ENCODE peak calls at places on chromosome 6, in ten cellular contexts. L, M, A, U, G, W, H, N, B and I are unnamed samples. For H3K4me1, the result is how much of the 10 kb centered on the place peaks cover.

GRCh38 chr6:121395736-121396135 is 39.7 kb upstream of the GJA1 start:
- DNase-seq in L (no peak), M (no peak), A (peak), U (no peak), G (no peak), W (no peak), H (no peak), N (no peak), B (no peak), I (no peak)

GRCh38 chr6:52233975-52234823 is 10.1 kb downstream of the IL17F start:
- DNase-seq in L (no peak), M (no peak), A (peak), U (peak), G (no peak), W (no peak), H (no peak), N (no peak), B (peak), I (peak)

GRCh38 chr6:137427670-137428290 is 66.4 kb downstream of the OLIG3 start:
- DNase-seq in L (no peak), M (no peak), A (no peak), U (no peak), G (no peak), W (no peak), H (no peak), N (no peak), B (no peak), I (no peak)

GRCh38 chr6:20583447-20583806 is 49.2 kb downstream of the CDKAL1 start:
- DNase-seq in L (no peak), M (no peak), A (no peak), U (no peak), G (no peak), W (no peak), H (no peak), N (no peak), B (peak), I (no peak)

GRCh38 chr6:1110935-1111334 is 201.0 kb upstream of the FOXQ1 start:
- DNase-seq in L (no peak), M (no peak), A (no peak), U (no peak), G (no peak), W (no peak), H (no peak), N (no peak), B (no peak), I (peak)

GRCh38 chr6:119161450-119161849 is 83.0 kb upstream of the FAM184A start:
- DNase-seq in L (no peak), M (no peak), A (no peak), U (no peak), G (no peak), W (no peak), H (no peak), N (no peak), B (no peak), I (no peak)

GRCh38 chr6:12844284-12845223 is 128.0 kb downstream of the PHACTR1 start:
- DNase-seq in L (no peak), M (no peak), A (no peak), U (peak), G (no peak), W (no peak), H (no peak), N (no peak), B (peak), I (no peak)

GRCh38 chr6:444653-445275 is 53.2 kb downstream of the IRF4 start:
- DNase-seq in L (peak), M (no peak), A (no peak), U (no peak), G (peak), W (no peak), H (peak), N (no peak), B (no peak), I (no peak)

GRCh38 chr6:127516676-127517273 is 2.4 kb downstream of the MTCL3 start:
- DNase-seq in L (peak), M (no peak), A (peak), U (no peak), G (no peak), W (no peak), H (peak), N (no peak), B (peak), I (no peak)

GRCh38 chr6:117976030-117976651 is 69.1 kb downstream of the SLC35F1 start:
- DNase-seq in L (peak), M (no peak), A (no peak), U (peak), G (no peak), W (no peak), H (no peak), N (no peak), B (peak), I (no peak)

GRCh38 chr6:170522565-170523183 is 30.4 kb downstream of the PSMB1 start:
- DNase-seq in L (no peak), M (no peak), A (no peak), U (peak), G (no peak), W (no peak), H (no peak), N (no peak), B (peak), I (no peak)

GRCh38 chr6:159615923-159616322 is 77.1 kb downstream of the SOD2 start:
- DNase-seq in L (no peak), M (no peak), A (no peak), U (no peak), G (no peak), W (no peak), H (no peak), N (no peak), B (no peak), I (no peak)

GRCh38 chr6:37429352-37429750 is 3.7 kb upstream of the CMTR1 start:
- DNase-seq in L (no peak), M (no peak), A (no peak), U (no peak), G (no peak), W (no peak), H (no peak), N (no peak), B (no peak), I (no peak)

GRCh38 chr6:72425003-72425681 is 196.7 kb upstream of the KCNQ5 start:
- DNase-seq in L (no peak), M (no peak), A (no peak), U (peak), G (no peak), W (no peak), H (no peak), N (no peak), B (no peak), I (peak)

GRCh38 chr6:40668203-40668602 is 81.0 kb upstream of the LRFN2 start:
- DNase-seq in L (no peak), M (no peak), A (no peak), U (no peak), G (no peak), W (no peak), H (no peak), N (no peak), B (no peak), I (no peak)

GRCh38 chr6:136921936-136922679 is at the start of gene SLC35D3:
- DNase-seq in L (no peak), M (peak), A (no peak), U (peak), G (no peak), W (no peak), H (no peak), N (no peak), B (peak), I (no peak)

GRCh38 chr6:127976111-127976510 is 75.3 kb upstream of the THEMIS start:
- DNase-seq in L (no peak), M (no peak), A (no peak), U (no peak), G (no peak), W (no peak), H (no peak), N (no peak), B (no peak), I (no peak)

GRCh38 chr6:114319749-114320148 is 23.1 kb downstream of the HS3ST5 start:
- DNase-seq in L (no peak), M (no peak), A (no peak), U (no peak), G (no peak), W (no peak), H (no peak), N (no peak), B (no peak), I (no peak)

GRCh38 chr6:114327074-114327473 is 15.7 kb downstream of the HS3ST5 start:
- DNase-seq in L (no peak), M (no peak), A (no peak), U (no peak), G (no peak), W (no peak), H (no peak), N (no peak), B (no peak), I (no peak)

GRCh38 chr6:114323784-114324183 is 19.0 kb downstream of the HS3ST5 start:
- DNase-seq in L (no peak), M (no peak), A (no peak), U (no peak), G (no peak), W (no peak), H (no peak), N (no peak), B (peak), I (no peak)
- H3K4me1 ChIP-seq in L (under half), M (under half), A (under half), U (under half), G (under half), W (under half), H (under half), N (under half), B (half or more), I (under half)

GRCh38 chr6:34606477-34607130 is 50.5 kb upstream of the SPDEF start:
- DNase-seq in L (no peak), M (no peak), A (no peak), U (no peak), G (no peak), W (no peak), H (no peak), N (no peak), B (no peak), I (no peak)
- H3K4me1 ChIP-seq in L (under half), M (under half), A (under half), U (under half), G (under half), W (under half), H (under half), N (under half), B (under half), I (under half)

GRCh38 chr6:93182933-93183479 is 236.4 kb downstream of the EPHA7 start:
- DNase-seq in L (no peak), M (no peak), A (no peak), U (no peak), G (no peak), W (no peak), H (no peak), N (no peak), B (no peak), I (no peak)
- H3K4me1 ChIP-seq in L (under half), M (under half), A (under half), U (under half), G (under half), W (under half), H (under half), N (under half), B (under half), I (under half)

DNA sequence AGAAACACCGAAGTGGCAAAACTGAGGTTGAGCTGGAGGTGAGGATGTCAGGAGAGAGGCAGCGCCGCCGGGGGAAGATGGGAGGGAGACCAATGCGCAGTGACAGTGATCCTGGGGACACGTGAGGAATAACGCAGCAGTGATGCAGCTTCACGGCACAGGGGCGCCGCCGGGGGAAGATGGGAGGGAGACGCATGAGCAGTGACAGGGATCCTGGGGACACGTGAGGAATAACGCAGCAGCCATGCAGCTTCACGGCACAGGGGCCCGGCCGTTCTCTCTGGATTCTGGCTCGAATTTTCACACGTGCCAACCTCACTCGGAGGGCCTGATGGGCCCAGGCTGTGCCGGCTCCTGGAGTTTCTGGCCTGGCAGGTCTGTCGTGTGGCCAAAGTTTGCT is 94.7 kb downstream of the SMOC2 start:
- DNase-seq in L (no peak), M (no peak), A (no peak), U (no peak), G (no peak), W (no peak), H (no peak), N (no peak), B (no peak), I (no peak)
- H3K4me1 ChIP-seq in L (under half), M (under half), A (under half), U (under half), G (under half), W (under half), H (under half), N (under half), B (under half), I (under half)

GRCh38 chr6:132909742-132910141 is 95.4 kb downstream of the RPS12 start:
- DNase-seq in L (no peak), M (no peak), A (no peak), U (no peak), G (no peak), W (no peak), H (no peak), N (no peak), B (no peak), I (no peak)
- H3K4me1 ChIP-seq in L (under half), M (under half), A (under half), U (under half), G (under half), W (under half), H (under half), N (under half), B (under half), I (under half)

GRCh38 chr6:55636406-55637102 is 57.6 kb upstream of the HMGCLL1 start:
- DNase-seq in L (no peak), M (no peak), A (no peak), U (peak), G (no peak), W (no peak), H (no peak), N (no peak), B (no peak), I (no peak)

GRCh38 chr6:55632953-55633352 is 54.0 kb upstream of the HMGCLL1 start:
- DNase-seq in L (no peak), M (no peak), A (no peak), U (peak), G (no peak), W (no peak), H (no peak), N (no peak), B (no peak), I (no peak)
- H3K4me1 ChIP-seq in L (under half), M (under half), A (under half), U (under half), G (under half), W (under half), H (under half), N (under half), B (under half), I (under half)

GRCh38 chr6:30766461-30767157 is 22.3 kb upstream of the IER3 start:
- DNase-seq in L (no peak), M (no peak), A (no peak), U (no peak), G (no peak), W (no peak), H (no peak), N (no peak), B (no peak), I (no peak)
- H3K4me1 ChIP-seq in L (under half), M (under half), A (under half), U (under half), G (under half), W (under half), H (under half), N (under half), B (under half), I (under half)

DNA sequence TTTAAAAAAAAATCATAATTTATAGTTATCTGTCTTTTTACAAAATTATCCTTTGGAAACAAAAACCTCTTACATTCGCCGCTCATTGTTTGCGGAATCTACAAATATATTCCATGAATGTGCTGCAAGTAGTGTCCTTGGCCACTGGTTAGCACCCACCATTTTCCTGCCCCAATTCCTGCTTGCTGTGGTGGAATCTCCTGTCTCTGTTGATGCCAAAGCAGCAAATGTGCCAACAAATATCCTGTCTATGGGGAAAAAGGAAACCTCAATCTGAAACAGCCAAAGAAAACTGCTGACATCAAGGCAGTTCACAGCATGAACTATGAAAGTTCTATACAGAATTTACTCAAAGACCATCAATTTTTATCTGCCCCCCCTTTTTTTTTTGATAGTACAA is 603.6 kb downstream of the COL12A1 start:
- DNase-seq in L (no peak), M (no peak), A (no peak), U (no peak), G (no peak), W (no peak), H (no peak), N (no peak), B (no peak), I (no peak)
- H3K4me1 ChIP-seq in L (under half), M (under half), A (under half), U (under half), G (under half), W (under half), H (under half), N (under half), B (under half), I (under half)

DNA sequence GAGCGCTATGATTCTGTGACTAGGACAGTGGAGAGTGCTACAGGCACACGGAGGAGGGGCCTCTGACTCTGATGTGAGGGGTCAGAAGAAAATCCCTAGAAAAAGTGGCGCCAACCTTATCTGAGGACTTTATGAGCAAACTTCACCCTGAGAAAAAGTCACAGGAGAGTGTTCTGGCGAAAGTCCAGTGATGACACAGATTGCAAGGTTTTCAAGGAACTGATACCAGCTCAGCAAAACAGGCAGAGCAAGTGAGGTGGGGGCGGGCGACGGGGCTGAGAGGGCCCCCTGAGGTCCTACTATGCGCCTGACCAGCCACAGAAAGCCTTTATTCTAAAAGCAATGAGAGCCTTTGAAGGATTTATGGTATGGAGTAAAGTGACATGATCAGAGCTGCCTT is 73.3 kb downstream of the SLC22A23 start:
- DNase-seq in L (no peak), M (no peak), A (no peak), U (peak), G (no peak), W (no peak), H (no peak), N (no peak), B (no peak), I (no peak)
- H3K4me1 ChIP-seq in L (under half), M (under half), A (under half), U (under half), G (under half), W (under half), H (under half), N (under half), B (under half), I (under half)

DNA sequence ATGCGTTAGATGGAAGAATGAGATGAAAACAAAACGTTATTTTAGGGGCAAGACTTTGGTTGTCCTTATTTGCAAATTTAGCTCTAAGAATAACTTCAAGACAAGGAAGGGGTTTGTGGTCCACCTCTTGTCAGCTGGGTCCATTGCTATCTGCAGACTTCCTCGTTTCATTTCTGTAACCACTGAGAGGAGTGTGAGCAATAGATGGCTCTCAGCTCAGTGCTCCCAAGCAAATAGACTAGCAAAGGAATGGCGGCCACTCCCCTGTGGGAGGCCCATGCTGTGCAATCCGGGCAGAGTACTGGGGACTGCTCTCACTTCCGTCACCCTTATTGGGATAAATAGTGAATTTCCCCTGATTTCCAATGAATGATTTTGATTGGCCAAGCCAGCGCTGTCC is 176.6 kb downstream of the ZDHHC14 start:
- DNase-seq in L (no peak), M (no peak), A (no peak), U (no peak), G (peak), W (no peak), H (no peak), N (no peak), B (no peak), I (no peak)
- H3K4me1 ChIP-seq in L (under half), M (under half), A (under half), U (under half), G (under half), W (under half), H (under half), N (under half), B (under half), I (under half)